ENCODE peak calls at places on chromosomes 13 and 19, in six cellular contexts. F is transverse colon, N is neural progenitor cell, X is IMR-90, G is esophagus squamous epithelium, I is right atrium auricular region. B is an unnamed sample.

GRCh38 chr19:13764101-13764807 is at the start of gene MRI1:
- DNase-seq in I (peak), G (no peak), X (peak), N (peak), F (peak), B (peak)

GRCh38 chr19:11202488-11203193 is 5.3 kb upstream of the KANK2 start:
- DNase-seq in F (no peak), I (no peak), G (no peak), N (no peak), X (no peak), B (no peak)

GRCh38 chr19:49814010-49814409 is 918 bp upstream of the FUZ start:
- DNase-seq in I (no peak), N (no peak), G (no peak), X (no peak), F (no peak), B (no peak)

GRCh38 chr19:6739390-6739883 is at the start of gene TRIP10:
- DNase-seq in N (peak), I (peak), F (peak), G (peak), X (peak), B (peak)

GRCh38 chr13:74979703-74980102 is 502.3 kb downstream of the TBC1D4 start:
- DNase-seq in G (no peak), F (no peak), I (no peak), N (no peak), X (no peak), B (peak)

GRCh38 chr13:50359779-50360178 is 344.5 kb downstream of the KCNRG start:
- DNase-seq in G (no peak), N (no peak), X (no peak), I (no peak), F (no peak), B (no peak)

GRCh38 chr13:95568131-95568530 is 15.6 kb downstream of the CLDN10 start:
- DNase-seq in G (no peak), I (no peak), F (no peak), N (no peak), X (no peak), B (no peak)

GRCh38 chr13:49607761-49608160 is 20.5 kb upstream of the ARL11 start:
- DNase-seq in G (no peak), I (no peak), X (no peak), F (no peak), N (no peak), B (no peak)

GRCh38 chr13:64755961-64756360 is 2474.2 kb downstream of the PCDH9 start:
- DNase-seq in G (no peak), F (no peak), X (no peak), N (no peak), I (no peak), B (no peak)

GRCh38 chr13:19957320-19958118 is 1.0 kb upstream of the ZMYM2 start:
- DNase-seq in G (peak), I (peak), F (peak), X (peak), N (peak), B (peak)

GRCh38 chr13:51584731-51585191 is 499 bp downstream of the WDFY2 start:
- DNase-seq in N (peak), G (peak), F (peak), I (peak), X (peak), B (peak)

GRCh38 chr13:94710081-94710809 is 2.1 kb downstream of the SOX21 start:
- DNase-seq in G (no peak), F (no peak), X (no peak), I (no peak), N (peak), B (no peak)

DNA sequence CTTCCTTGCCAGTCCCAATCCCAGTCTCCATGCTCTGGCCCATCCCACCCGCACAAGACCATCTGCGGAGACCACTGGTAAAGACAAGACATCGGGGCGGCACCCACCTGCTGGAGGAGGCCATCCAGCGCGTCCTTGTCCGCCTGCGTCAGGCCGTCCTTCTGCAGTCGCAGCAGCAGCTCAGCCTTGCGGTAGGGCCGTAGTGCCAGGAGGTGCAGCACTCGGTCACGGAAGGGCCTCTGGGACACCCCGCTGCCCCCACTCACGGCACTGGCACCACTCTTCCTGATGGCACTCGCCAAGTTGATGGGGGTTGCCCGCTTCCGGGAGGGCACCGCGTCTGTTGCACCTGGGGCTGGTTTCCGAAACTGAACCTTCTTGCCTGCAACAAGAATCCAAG is 23.5 kb upstream of the ISYNA1 start:
- DNase-seq in F (no peak), X (no peak), I (no peak), G (no peak), N (no peak), B (no peak)
- H3K4me3 ChIP-seq in F (no peak), X (no peak), I (no peak), G (no peak), N (no peak), B (no peak)

GRCh38 chr19:17543991-17544390 is 11.5 kb upstream of the COLGALT1 start:
- DNase-seq in N (no peak), F (no peak), I (no peak), G (no peak), X (no peak), B (no peak)
- H3K27ac ChIP-seq in N (no peak), F (no peak), I (no peak), G (no peak), X (no peak), B (no peak)

GRCh38 chr19:33621811-33622504 is at the start of gene CHST8:
- DNase-seq in G (no peak), F (peak), N (peak), X (no peak), I (no peak), B (peak)
- H3K4me3 ChIP-seq in G (peak), F (peak), N (peak), X (peak), I (peak), B (peak)

GRCh38 chr19:54154603-54155345 is 4.7 kb downstream of the LENG1 start:
- DNase-seq in F (no peak), I (no peak), X (no peak), N (no peak), G (no peak), B (no peak)
- H3K27ac ChIP-seq in F (no peak), I (no peak), X (no peak), N (no peak), G (no peak), B (peak)

GRCh38 chr19:51572415-51572814 is 1.3 kb downstream of the ZNF175 start:
- DNase-seq in X (peak), G (no peak), F (no peak), I (no peak), N (no peak), B (no peak)
- H3K4me3 ChIP-seq in X (peak), G (no peak), F (no peak), I (no peak), N (peak), B (peak)

GRCh38 chr13:63435668-63436275 is 2020.1 kb upstream of the PCDH20 start:
- DNase-seq in I (no peak), G (no peak), N (no peak), F (no peak), X (peak), B (no peak)
- H3K27ac ChIP-seq in I (no peak), G (no peak), N (no peak), F (no peak), X (peak), B (no peak)

B was measured in A673.